ENCODE peak calls at places on chromosomes 2 and 18, in six cellular contexts. F, D, T, P, J and X are unnamed samples. For H3K4me1, the result is how much of the 10 kb centered on the place peaks cover.

GRCh38 chr2:142445542-142445941 is 314.7 kb upstream of the LRP1B start:
- DNase-seq in F (no peak), D (no peak), T (no peak), P (no peak), J (no peak), X (no peak)

GRCh38 chr2:75565523-75566449 is 5.0 kb upstream of the EVA1A start:
- DNase-seq in F (no peak), D (no peak), T (no peak), P (no peak), J (no peak), X (no peak)

GRCh38 chr2:54955674-54956391 is 94.4 kb downstream of the RTN4 start:
- DNase-seq in F (no peak), D (no peak), T (no peak), P (no peak), J (no peak), X (no peak)

GRCh38 chr2:52956766-52957165 is 810.8 kb upstream of the CHAC2 start:
- DNase-seq in F (no peak), D (no peak), T (no peak), P (no peak), J (no peak), X (no peak)

GRCh38 chr2:222891890-222892289 is 31.1 kb downstream of the ACSL3 start:
- DNase-seq in F (no peak), D (no peak), T (no peak), P (no peak), J (no peak), X (no peak)

GRCh38 chr18:49681387-49681786 is 119.5 kb downstream of the LIPG start:
- DNase-seq in F (no peak), D (no peak), T (no peak), P (no peak), J (no peak), X (no peak)

GRCh38 chr2:96218508-96219131 is 10.0 kb upstream of the STARD7 start:
- DNase-seq in F (no peak), D (no peak), T (no peak), P (no peak), J (no peak), X (no peak)

GRCh38 chr2:222108957-222109595 is 189.7 kb downstream of the PAX3 start:
- DNase-seq in F (no peak), D (no peak), T (no peak), P (no peak), J (no peak), X (no peak)

GRCh38 chr2:231050018-231050901 is 6.4 kb upstream of the PSMD1 start:
- DNase-seq in F (no peak), D (peak), T (no peak), P (no peak), J (peak), X (no peak)

GRCh38 chr2:129895526-129896082 is 83.9 kb upstream of the RAB6C start:
- DNase-seq in F (peak), D (no peak), T (no peak), P (no peak), J (no peak), X (no peak)

GRCh38 chr2:16186661-16187516 is 246.5 kb downstream of the MYCN start:
- DNase-seq in F (no peak), D (no peak), T (no peak), P (no peak), J (no peak), X (no peak)

GRCh38 chr2:180781276-180781675 is 199.1 kb upstream of the UBE2E3 start:
- DNase-seq in F (no peak), D (no peak), T (no peak), P (no peak), J (no peak), X (no peak)

GRCh38 chr2:230885467-230886130 is 20.9 kb downstream of the ITM2C start:
- DNase-seq in F (no peak), D (peak), T (no peak), P (no peak), J (no peak), X (no peak)

GRCh38 chr2:46449712-46450111 is 29.7 kb upstream of the TMEM247 start:
- DNase-seq in F (no peak), D (no peak), T (no peak), P (no peak), J (no peak), X (no peak)

GRCh38 chr2:190766174-190766572 is 114.4 kb upstream of the GLS start:
- DNase-seq in F (no peak), D (no peak), T (no peak), P (no peak), J (no peak), X (no peak)

GRCh38 chr2:235709124-235709813 is 215.4 kb downstream of the AGAP1 start:
- DNase-seq in F (no peak), D (peak), T (no peak), P (peak), J (no peak), X (no peak)

GRCh38 chr2:85580206-85580605 is 2.8 kb downstream of the VAMP8 start:
- DNase-seq in F (no peak), D (no peak), T (no peak), P (no peak), J (no peak), X (no peak)
- H3K27ac ChIP-seq in F (no peak), D (no peak), T (peak), P (peak), J (peak), X (peak)

GRCh38 chr2:160592993-160593392 is 99.4 kb upstream of the RBMS1 start:
- DNase-seq in F (no peak), D (no peak), T (no peak), P (no peak), J (no peak), X (no peak)
- H3K4me1 ChIP-seq in F (under half), D (under half), T (under half), P (under half), J (under half), X (under half)

DNA sequence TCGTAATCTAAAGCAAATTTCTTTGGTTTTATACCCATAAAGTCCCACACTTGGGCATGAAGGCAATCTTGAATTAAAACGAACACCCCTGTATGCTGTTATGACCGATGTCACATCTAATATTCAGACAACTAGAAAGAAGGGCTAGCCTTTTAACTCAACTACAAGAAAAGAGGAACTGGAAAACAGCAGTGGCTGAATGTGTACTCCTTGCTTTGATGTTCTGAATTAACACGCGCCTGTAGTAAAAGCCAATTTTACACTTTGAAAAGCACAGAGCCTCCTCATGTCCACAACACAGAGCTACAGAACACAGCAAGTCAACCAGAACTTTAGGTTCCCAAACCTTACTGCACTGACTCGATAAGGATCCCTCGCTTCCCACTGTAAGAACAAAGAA is 147.6 kb downstream of the HDAC4 start:
- DNase-seq in F (no peak), D (no peak), T (no peak), P (no peak), J (no peak), X (no peak)
- TF ChIP-seq CTCF in F (no peak), D (no peak), T (no peak), P (no peak), J (no peak), X (no peak)

GRCh38 chr2:100821255-100821912 is 1.4 kb downstream of the NPAS2 start:
- DNase-seq in F (no peak), D (no peak), T (no peak), P (no peak), J (no peak), X (no peak)

GRCh38 chr2:100818606-100819364 is 1.2 kb upstream of the NPAS2 start:
- DNase-seq in F (peak), D (peak), T (peak), P (peak), J (peak), X (peak)

GRCh38 chr2:100821913-100822260 is 1.9 kb downstream of the NPAS2 start:
- DNase-seq in F (no peak), D (no peak), T (no peak), P (no peak), J (no peak), X (no peak)

GRCh38 chr2:100819365-100820345 is at the start of gene NPAS2:
- DNase-seq in F (peak), D (peak), T (peak), P (peak), J (no peak), X (peak)

DNA sequence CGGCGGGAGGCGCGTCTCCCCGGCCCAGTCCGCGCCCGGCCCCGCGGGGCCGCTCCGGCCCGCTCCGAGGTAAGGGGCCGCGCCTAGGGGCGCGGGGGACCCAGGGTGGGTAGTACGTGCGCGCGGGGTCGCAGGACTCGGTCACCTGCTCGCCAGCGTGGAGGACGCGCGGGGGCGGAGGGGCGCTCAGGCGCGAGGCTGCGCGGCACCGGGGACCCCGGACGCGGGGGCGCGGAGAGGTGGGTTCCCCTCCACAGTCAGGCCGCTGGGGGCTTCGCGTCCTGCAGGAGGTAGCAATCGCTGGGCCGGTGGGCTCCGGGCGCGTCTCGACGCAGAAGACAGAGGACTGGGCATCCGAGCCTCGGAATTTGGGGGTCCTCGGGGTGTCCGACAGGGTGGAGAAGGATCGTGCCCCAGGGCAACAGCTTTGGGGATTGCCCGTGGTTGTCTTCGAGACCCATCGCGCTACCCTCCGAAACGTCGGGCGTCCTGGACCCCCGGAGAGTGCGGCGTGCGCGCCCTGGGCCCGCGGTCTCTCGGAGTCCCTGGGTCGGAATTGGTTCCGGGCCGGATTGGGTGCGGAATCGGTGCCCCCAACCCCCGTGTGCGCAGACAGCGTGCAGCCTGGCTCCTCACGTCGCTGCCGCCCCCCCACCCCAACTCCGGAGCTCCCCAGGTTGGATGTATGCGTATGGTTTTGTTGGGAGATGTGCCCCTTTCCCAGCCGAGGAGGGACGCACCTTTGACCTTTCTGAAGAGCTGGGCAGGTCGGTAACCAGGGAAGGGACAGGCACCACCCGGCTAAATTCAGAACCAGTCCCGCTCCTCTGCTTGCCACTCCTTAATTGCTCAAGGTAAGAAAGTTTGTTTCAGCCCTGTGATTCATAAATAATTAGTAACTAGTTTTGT is 661 bp downstream of the NPAS2 start:
- DNase-seq in F (no peak), D (peak), T (no peak), P (no peak), J (no peak), X (no peak)
- H3K27ac ChIP-seq in F (peak), D (peak), T (peak), P (no peak), J (peak), X (peak)

GRCh38 chr2:62662131-62662530 is 43.4 kb upstream of the EHBP1 start:
- DNase-seq in F (no peak), D (no peak), T (no peak), P (no peak), J (no peak), X (no peak)

GRCh38 chr2:62663920-62664319 is 41.6 kb upstream of the EHBP1 start:
- DNase-seq in F (no peak), D (no peak), T (no peak), P (no peak), J (no peak), X (no peak)

GRCh38 chr2:62662548-62662947 is 43.0 kb upstream of the EHBP1 start:
- DNase-seq in F (no peak), D (no peak), T (no peak), P (no peak), J (no peak), X (no peak)

GRCh38 chr2:62665446-62665845 is 40.1 kb upstream of the EHBP1 start:
- DNase-seq in F (no peak), D (no peak), T (no peak), P (no peak), J (no peak), X (no peak)

DNA sequence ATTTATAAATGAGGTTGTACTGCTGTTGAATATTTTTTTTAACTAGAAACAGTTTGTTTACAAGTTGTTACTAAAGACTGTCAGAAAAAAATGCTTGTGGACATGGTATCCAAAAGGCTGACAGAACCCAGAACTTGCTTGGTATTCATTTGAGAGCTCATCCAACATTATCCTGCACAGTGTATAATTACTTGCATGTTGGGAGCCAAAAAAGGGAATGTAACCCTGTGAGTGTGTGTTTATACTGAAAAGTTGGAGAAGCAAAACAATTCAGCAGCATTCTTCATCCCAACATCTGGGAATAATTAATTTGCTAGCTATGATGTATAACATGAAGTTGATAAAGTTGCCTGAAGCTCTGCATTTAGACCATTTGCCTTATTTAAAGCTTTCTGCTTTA is 42.1 kb upstream of the EHBP1 start:
- DNase-seq in F (no peak), D (peak), T (no peak), P (no peak), J (no peak), X (peak)
- H3K4me1 ChIP-seq in F (under half), D (under half), T (under half), P (under half), J (under half), X (under half)

GRCh38 chr2:29245742-29246387 is 130.7 kb downstream of the CLIP4 start:
- DNase-seq in F (no peak), D (no peak), T (no peak), P (no peak), J (no peak), X (no peak)
- TF ChIP-seq CTCF in F (no peak), D (no peak), T (no peak), P (no peak), J (no peak), X (no peak)

DNA sequence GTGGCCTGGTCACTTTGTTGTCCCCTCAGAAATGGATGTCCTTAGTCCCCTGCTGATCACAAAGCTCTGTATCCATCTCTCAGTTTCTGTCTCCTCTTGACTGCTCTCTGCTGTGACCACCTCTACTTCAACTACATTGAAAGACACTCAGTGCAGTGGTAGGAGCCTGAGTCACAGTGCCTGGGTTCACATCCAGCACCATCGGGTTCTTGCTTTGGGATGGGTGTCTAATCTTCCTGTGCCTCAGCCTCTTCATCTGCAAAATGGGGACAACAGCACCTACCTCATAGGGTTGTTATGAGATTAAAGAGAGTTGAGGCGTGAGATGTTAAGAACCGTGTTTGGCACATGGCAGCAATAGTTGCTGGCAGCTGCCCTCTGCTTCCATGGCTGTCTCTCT is 30.6 kb downstream of the YPEL5 start:
- DNase-seq in F (no peak), D (no peak), T (no peak), P (no peak), J (no peak), X (no peak)
- H3K27ac ChIP-seq in F (peak), D (peak), T (peak), P (no peak), J (peak), X (no peak)

DNA sequence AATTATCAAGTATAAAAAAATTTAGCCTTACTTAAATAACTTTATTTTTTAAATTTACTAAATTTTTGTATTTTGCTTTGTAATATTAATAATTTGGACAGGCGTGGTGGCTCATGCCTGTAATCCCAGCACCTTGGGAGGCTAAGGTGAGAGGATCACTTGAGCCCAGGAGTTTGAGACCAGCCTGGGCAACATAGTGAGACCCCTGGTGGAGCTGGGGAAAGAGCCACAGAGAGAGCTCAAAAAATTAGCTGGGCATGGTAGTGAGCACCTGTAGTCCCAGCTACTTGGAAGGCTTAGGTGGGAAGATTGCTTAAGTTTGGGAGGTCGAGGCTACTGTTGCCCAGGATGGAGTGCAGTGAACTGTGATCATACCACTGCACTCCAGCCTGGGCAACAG is 143.5 kb downstream of the B3GNT2 start:
- DNase-seq in F (no peak), D (no peak), T (no peak), P (no peak), J (no peak), X (no peak)
- H3K4me1 ChIP-seq in F (under half), D (under half), T (under half), P (under half), J (under half), X (under half)

GRCh38 chr2:76978064-76978463 is 544.1 kb downstream of the LRRTM4 start:
- DNase-seq in F (no peak), D (peak), T (no peak), P (no peak), J (no peak), X (no peak)

DNA sequence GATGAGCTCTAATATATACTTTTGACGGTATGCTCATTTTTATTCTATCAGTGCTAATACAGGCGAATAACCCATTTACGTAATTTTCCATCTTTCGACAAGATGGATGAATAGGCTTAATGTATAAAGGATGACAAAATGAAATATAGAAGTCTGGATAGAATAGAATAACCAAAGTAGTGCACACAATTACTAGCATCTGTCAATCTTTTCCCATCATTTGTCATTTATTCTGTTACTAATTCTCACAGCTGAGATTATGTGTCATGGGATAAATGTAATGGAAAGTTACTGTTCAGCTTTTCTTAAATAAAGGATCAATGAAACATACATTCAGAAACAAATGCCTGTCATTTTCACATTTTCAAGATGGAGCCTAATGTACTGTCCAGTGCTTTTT is 548.6 kb downstream of the LRRTM4 start:
- DNase-seq in F (no peak), D (no peak), T (no peak), P (no peak), J (no peak), X (no peak)
- TF ChIP-seq CTCF in F (no peak), D (no peak), T (no peak), P (no peak), J (no peak), X (no peak)

GRCh38 chr2:150374562-150374961 is 112.9 kb downstream of the RND3 start:
- DNase-seq in F (no peak), D (no peak), T (no peak), P (no peak), J (no peak), X (no peak)

GRCh38 chr2:150371066-150371812 is 116.2 kb downstream of the RND3 start:
- DNase-seq in F (no peak), D (peak), T (no peak), P (no peak), J (no peak), X (no peak)

GRCh38 chr2:150373374-150373773 is 114.1 kb downstream of the RND3 start:
- DNase-seq in F (no peak), D (no peak), T (no peak), P (no peak), J (no peak), X (no peak)

DNA sequence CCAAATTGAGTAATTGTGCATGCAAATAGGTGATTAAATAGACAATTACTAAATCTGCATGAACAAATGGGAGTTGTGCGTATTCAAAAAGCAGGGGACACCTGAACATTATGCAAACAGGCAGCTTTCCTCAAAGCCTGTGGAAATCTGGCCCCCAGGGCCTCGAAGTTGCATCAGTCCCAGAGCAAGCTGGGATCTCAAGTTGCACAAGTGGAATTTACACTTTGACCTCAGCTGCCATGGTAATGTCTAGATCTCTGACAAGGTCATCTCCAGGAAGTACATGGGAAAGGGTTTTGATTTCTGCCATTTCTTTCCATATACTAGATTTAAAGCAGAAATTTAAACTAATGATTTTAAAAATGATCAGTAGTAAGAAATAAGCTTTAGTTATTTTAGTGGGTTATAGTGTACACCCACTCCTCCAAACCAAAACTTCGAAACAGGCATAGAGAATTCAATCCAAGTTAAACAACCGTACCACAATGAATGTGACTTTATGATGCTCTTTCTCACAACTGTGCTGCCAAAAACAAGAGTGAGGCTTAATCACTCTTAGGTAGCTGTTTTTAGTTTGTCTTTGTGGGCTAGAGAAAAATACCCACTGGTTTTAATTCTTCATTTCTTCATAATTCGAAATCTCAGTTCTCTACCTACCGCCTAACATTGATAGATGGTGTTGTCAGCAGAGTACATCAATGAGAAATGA is 110.7 kb downstream of the RND3 start:
- DNase-seq in F (no peak), D (peak), T (no peak), P (no peak), J (no peak), X (no peak)
- H3K27ac ChIP-seq in F (no peak), D (peak), T (no peak), P (no peak), J (no peak), X (no peak)